ENCODE peak calls at places on chromosomes 16 and 17, in seven cellular contexts. Y is AG04449, E is thoracic aorta, B is upper lobe of right lung, R is left lung, L is tibial artery, X is A549. T is an unnamed sample.

GRCh38 chr16:720507-720989 is 398 bp upstream of the ANTKMT start:
- DNase-seq in B (no peak), R (no peak), L (no peak), X (peak; percentile 72), Y (no peak), E (no peak), T (no peak)

GRCh38 chr17:6178959-6179358 is 108.8 kb downstream of the WSCD1 start:
- DNase-seq in E (no peak), Y (no peak), L (no peak), B (no peak), R (no peak), X (no peak), T (no peak)

GRCh38 chr16:82298472-82298871 is 128.4 kb upstream of the MPHOSPH6 start:
- DNase-seq in B (no peak), E (no peak), X (no peak), L (no peak), R (no peak), Y (no peak), T (no peak)

GRCh38 chr16:49464093-49464492 is 90.5 kb downstream of the C16orf78 start:
- DNase-seq in B (no peak), L (peak; percentile 15), X (no peak), E (no peak), Y (no peak), R (no peak), T (no peak)

GRCh38 chr17:15963670-15964110 is 18.8 kb downstream of the ADORA2B start:
- DNase-seq in B (no peak), E (no peak), R (no peak), X (no peak), L (no peak), Y (no peak), T (no peak)

GRCh38 chr16:30924797-30925645 is 1.6 kb downstream of the FBXL19 start:
- DNase-seq in E (no peak), B (no peak), L (no peak), Y (no peak), R (no peak), X (no peak), T (no peak)

GRCh38 chr17:28725166-28725659 is 820 bp downstream of the TLCD1 start:
- DNase-seq in L (no peak), E (no peak), R (peak; percentile 28), B (no peak), X (peak; percentile 74), Y (no peak), T (no peak)

GRCh38 chr17:79833110-79833450 is 6.2 kb downstream of the CBX4 start:
- DNase-seq in B (no peak), L (no peak), X (no peak), E (no peak), R (no peak), Y (no peak), T (no peak)

GRCh38 chr16:66859397-66860068 is 15.3 kb downstream of the CA7 start:
- DNase-seq in L (no peak), X (no peak), E (no peak), B (no peak), Y (no peak), R (no peak), T (no peak)

GRCh38 chr17:28404007-28404406 is 2.0 kb downstream of the SLC46A1 start:
- DNase-seq in Y (no peak), R (no peak), L (no peak), B (no peak), E (no peak), X (no peak), T (no peak)

GRCh38 chr17:34242553-34242952 is 12.5 kb upstream of the CCL2 start:
- DNase-seq in X (no peak), B (no peak), R (no peak), E (no peak), L (no peak), Y (no peak), T (no peak)

GRCh38 chr17:19755821-19756510 is 7.9 kb upstream of the ALDH3A1 start:
- DNase-seq in E (no peak), R (no peak), X (no peak), B (no peak), Y (no peak), L (peak; percentile 59), T (no peak)

GRCh38 chr16:89723279-89724250 is 2.2 kb downstream of the ZNF276 start:
- DNase-seq in R (no peak), Y (no peak), X (no peak), B (no peak), E (no peak), L (no peak), T (no peak)
- H3K4me3 ChIP-seq in R (peak overlapping the region; percentile 94), Y (peak overlapping the region; percentile 12), X (peak overlapping the region; percentile 94), B (peak overlapping the region; percentile 82), E (peak overlapping the region; percentile 96), L (peak overlapping the region; percentile 89), T (peak overlapping the region; percentile 66)

DNA sequence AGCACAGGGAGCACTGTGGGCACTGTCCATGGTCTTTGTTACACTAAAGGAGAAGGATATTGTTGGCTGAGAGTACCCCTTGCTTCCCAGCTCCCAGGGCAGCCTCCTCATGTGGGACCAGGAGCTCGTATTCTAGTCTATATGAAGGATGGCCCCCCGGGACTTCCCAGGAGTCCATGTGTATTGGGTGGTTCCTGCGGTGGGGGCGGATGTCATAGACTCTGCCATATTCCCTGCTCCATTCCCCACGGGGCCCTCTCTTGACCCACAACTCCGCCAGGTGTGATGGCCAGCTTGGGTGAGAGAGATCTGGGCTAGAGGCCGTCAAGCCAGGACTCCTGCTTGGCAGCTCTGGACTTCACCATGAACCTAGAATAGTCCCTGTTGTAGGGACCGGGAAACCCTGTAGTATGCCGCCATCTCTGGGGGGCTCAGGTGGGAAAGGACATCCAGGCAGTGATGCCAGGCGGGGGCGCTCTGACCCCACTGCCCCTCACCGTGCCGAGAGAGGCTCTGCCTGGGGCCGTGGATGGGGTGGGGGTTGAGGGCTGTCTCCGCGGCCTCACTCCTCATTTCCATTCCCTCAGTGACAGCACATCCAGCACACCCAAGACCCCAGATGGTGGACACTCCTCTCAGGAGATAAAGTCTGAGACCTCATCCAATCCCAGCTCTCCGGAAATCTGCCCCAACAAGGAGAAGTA is 37.8 kb downstream of the OR1D5 start:
- DNase-seq in Y (no peak), E (no peak), X (no peak), B (peak; percentile 40), L (peak; percentile 49), R (peak; percentile 38), T (no peak)
- TF ChIP-seq CTCF in Y (no peak), E (no peak), X (no peak), B (no peak), L (no peak), R (no peak), T (no peak)

GRCh38 chr17:43213545-43213944 is 1.9 kb downstream of the TMEM106A start:
- DNase-seq in R (no peak), L (no peak), Y (no peak), X (no peak), E (no peak), B (no peak), T (no peak)

GRCh38 chr17:43210576-43210975 is 1.1 kb upstream of the TMEM106A start:
- DNase-seq in L (no peak), B (no peak), X (no peak), Y (no peak), E (no peak), R (no peak), T (no peak)

GRCh38 chr17:43212641-43213490 is 1.2 kb downstream of the TMEM106A start:
- DNase-seq in X (no peak), E (no peak), B (no peak), L (no peak), Y (no peak), R (no peak), T (peak; percentile 4)

GRCh38 chr17:43211123-43211479 is 574 bp upstream of the TMEM106A start:
- DNase-seq in B (no peak), L (no peak), X (no peak), E (no peak), R (no peak), Y (no peak), T (no peak)

DNA sequence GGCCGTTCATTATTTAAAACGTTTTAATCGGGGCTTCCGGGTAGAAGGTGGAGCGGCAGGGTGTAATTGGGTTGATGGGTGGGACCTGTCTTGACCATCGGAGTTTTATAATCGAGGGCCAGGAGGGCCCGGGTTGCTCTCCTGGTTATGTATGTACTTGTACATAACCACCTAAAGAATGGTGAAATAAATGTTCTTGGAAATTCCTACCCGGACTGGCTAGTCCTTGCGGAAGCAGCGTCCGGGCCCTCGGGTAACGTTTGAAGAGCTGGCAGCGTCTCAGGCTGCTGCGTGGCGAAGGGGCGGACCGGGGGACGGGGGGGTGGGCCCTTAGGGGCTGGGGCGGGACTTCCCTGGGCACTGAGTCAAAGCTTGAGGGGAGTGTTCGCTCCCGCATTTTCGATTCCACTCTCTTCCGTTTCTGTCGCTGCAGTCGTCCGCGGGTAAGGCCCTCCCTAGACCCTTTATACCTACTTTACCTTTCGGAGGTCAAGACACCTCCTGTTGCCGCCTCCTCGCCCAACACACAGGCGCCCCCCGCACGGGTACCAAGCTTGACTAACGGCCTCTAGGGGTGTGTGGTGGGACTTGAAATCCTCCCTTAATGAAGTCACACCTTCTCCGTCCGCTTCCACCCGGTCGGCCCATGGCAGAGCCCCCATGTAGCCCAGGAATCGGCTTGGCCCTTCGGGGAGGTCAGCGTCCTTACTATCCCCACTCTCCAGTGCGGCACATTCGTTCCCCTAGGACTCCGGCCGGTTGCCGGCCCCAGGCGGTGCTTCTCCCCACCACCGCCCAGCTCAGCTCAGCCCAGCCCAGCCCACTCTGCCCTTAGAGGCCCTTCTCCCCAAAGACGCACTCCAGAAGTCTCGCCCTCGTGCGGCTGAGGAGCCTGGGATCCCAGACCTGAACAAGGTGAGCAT is at the start of gene TMEM106A:
- DNase-seq in R (peak; percentile 91), Y (peak; percentile 58), B (peak; percentile 91), E (peak; percentile 20), L (peak; percentile 89), X (peak; percentile 97), T (no peak)
- H3K4me3 ChIP-seq in R (peak within 1 kb of the TSS; percentile 47), Y (peak within 1 kb of the TSS; percentile 61), B (peak within 1 kb of the TSS; percentile 77), E (peak within 1 kb of the TSS; percentile 72), L (peak within 1 kb of the TSS; percentile 57), X (peak within 1 kb of the TSS; percentile 51), T (no peak within 1 kb of the TSS)

GRCh38 chr17:43401293-43401692 is 2.5 kb downstream of the ARL4D start:
- DNase-seq in Y (no peak), R (no peak), E (peak; percentile 35), B (no peak), L (peak; percentile 87), X (peak; percentile 81), T (no peak)
- TF ChIP-seq CTCF in Y (no peak), R (no peak), E (no peak), B (no peak), L (no peak), X (no peak), T (no peak)

T was measured in LNCaP clone FGC.